ENCODE peak calls at places on chromosomes 13 and 19, in nine cellular contexts. S is mucosa of descending colon, Q is cardiac muscle cell, N is AG04450, W is psoas muscle, L is tibial artery, C is GM23338, U is nephron progenitor cell, G is endothelial cell. A is an unnamed sample.

GRCh38 chr13:32790731-32791130 is 204.5 kb downstream of the PDS5B start:
- DNase-seq in C (peak; percentile 33), Q (peak; percentile 7), S (no peak), L (no peak), W (no peak), U (no peak), N (no peak), G (no peak), A (no peak)

GRCh38 chr13:30142502-30143211 is 164.7 kb downstream of the KATNAL1 start:
- DNase-seq in S (peak; percentile 23), Q (peak; percentile 94), L (no peak), C (peak; percentile 28), N (peak; percentile 97), G (no peak), W (peak; percentile 60), U (peak; percentile 26), A (no peak)

GRCh38 chr19:12841094-12841493 is 2.8 kb downstream of the MAST1 start:
- DNase-seq in G (peak; percentile 73), S (peak; percentile 32), C (peak; percentile 100), U (peak; percentile 94), L (no peak), N (no peak), Q (peak; percentile 52), W (peak; percentile 53), A (peak; percentile 99)

GRCh38 chr13:68026077-68026476 is 795.9 kb upstream of the PCDH9 start:
- DNase-seq in Q (no peak), S (no peak), W (no peak), C (no peak), U (no peak), L (no peak), G (no peak), N (no peak), A (no peak)

GRCh38 chr19:11494634-11495285 is 10.9 kb downstream of the ZNF653 start:
- DNase-seq in Q (no peak), U (no peak), G (no peak), N (no peak), W (no peak), L (no peak), S (no peak), C (no peak), A (no peak)

GRCh38 chr19:12350185-12350889 is 15.1 kb downstream of the ZNF442 start:
- DNase-seq in Q (no peak), C (peak; percentile 4), S (no peak), N (no peak), G (no peak), U (no peak), W (no peak), L (no peak), A (no peak)

GRCh38 chr13:78657699-78658629 is 991 bp downstream of the OBI1 start:
- DNase-seq in U (no peak), Q (peak; percentile 17), N (no peak), W (no peak), C (peak; percentile 96), G (no peak), L (no peak), S (no peak), A (no peak)

GRCh38 chr13:66835040-66835628 is 395.0 kb downstream of the PCDH9 start:
- DNase-seq in Q (peak; percentile 67), U (peak; percentile 66), W (peak; percentile 80), N (peak; percentile 1), G (peak; percentile 5), S (peak; percentile 55), L (peak; percentile 67), C (no peak), A (peak; percentile 74)

GRCh38 chr13:31320946-31321345 is 121.2 kb downstream of the B3GLCT start:
- DNase-seq in Q (no peak), L (no peak), W (no peak), S (no peak), N (no peak), U (no peak), G (no peak), C (no peak), A (no peak)

GRCh38 chr13:46012404-46012803 is 40.1 kb downstream of the ZC3H13 start:
- DNase-seq in Q (no peak), L (no peak), W (no peak), N (no peak), G (no peak), C (no peak), S (no peak), U (no peak), A (no peak)

GRCh38 chr13:43116242-43116641 is 92.9 kb downstream of the DNAJC15 start:
- DNase-seq in W (no peak), L (no peak), C (peak; percentile 44), U (no peak), G (no peak), S (no peak), N (no peak), Q (no peak), A (no peak)
- TF ChIP-seq CTCF in W (no peak), L (no peak), C (peak; percentile 71), U (no peak), G (no peak), S (no peak), N (no peak), Q (no peak), A (no peak)

DNA sequence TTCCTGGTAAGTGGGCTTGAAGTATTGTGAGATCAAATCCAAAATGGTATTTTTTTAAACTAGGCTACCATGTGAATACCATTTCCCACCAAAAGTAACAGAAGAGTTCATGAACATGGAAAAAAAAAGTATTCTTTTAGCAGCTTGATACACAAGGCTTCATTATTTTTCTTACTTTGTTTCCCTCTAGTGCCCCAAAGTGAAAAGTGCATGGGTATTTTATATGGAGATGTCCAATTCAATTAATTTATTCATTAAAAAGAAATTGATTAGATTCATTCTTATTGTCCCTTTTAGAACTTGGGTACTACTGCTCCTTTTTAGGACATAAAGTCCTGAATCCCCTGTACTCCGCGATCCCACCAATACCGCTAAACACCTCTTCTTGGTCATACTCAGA is 28.6 kb upstream of the SCEL start:
- DNase-seq in G (no peak), N (no peak), S (no peak), L (no peak), U (no peak), Q (no peak), C (no peak), W (no peak), A (no peak)
- TF ChIP-seq CTCF in G (peak; percentile 30), N (peak; percentile 25), S (no peak), L (no peak), U (peak; percentile 9), Q (no peak), C (no peak), W (peak; percentile 30), A (peak; percentile 15)

DNA sequence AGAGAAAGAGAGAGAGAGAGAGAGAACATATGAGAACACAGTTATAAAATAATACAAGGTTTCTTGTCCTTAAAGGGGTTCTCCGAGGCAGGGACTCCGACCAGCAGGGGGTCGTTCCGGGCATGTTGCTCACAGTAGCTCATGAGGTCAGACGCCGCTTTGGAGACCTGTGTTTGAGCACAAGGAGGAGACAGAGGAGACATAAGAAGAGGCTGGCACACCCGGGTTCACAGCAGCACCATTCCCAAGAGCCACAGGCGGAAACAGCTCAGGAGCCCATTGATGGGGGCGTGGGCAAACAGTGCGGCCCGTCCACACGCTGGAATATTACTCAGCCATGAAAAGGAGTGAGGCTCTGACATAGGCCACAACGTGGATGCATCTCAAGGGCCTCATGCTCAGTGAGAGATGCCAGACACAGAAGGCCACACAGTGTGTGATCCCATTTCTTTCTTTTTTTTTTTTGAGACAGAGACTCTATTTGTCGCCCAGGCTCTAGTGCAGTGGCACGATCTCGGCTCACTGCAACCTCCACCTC is 39.1 kb downstream of the GADD45B start:
- DNase-seq in L (no peak), N (no peak), Q (no peak), U (no peak), W (no peak), C (no peak), G (no peak), S (no peak), A (no peak)
- TF ChIP-seq CTCF in L (no peak), N (no peak), Q (no peak), U (no peak), W (no peak), C (no peak), G (no peak), S (no peak), A (no peak)

GRCh38 chr13:48975101-48975925 is at the start of gene FNDC3A:
- DNase-seq in G (peak; percentile 73), N (peak; percentile 23), L (peak; percentile 68), S (peak; percentile 68), W (peak; percentile 89), U (peak; percentile 86), Q (peak; percentile 84), C (peak; percentile 89), A (peak; percentile 87)
- TF ChIP-seq CTCF in G (no peak), N (peak; percentile 10), L (peak; percentile 16), S (no peak), W (no peak), U (no peak), Q (peak; percentile 8), C (no peak), A (no peak)

DNA sequence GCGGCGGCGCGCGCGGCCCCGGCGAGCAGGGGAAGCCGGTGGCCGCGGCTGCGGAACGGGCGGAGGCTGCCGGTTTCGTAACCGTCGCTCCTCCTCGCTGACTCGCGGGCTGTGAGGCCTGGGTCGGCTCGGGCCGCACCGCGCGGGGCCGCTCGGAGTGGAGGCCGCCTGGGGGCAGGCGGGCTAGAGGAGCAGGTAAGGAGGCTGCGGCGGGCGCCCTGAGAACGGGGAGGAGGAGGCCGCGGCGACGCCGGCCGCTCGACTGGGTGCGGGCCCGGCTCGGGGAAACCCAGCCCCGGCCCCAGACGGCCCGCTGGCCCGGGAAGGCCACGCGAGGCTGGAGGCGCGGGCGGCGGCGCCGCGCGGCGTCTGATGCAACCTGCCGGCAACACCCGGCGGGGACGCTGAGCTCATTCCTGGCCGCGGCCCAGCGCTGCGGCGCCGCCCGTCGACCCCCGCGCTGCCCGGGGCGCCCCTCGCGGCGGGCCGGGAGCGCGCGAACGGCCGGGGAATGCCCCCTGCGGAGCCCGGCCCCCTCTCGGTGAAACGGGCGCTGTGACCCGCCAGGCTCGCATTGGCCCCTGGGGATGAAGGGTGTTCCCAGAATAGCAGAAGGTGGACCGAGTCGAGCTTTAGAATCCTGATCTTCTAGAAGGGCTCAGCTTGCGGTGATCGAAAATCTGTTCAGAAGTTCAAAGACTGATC is at the start of gene CEBPG:
- DNase-seq in S (peak; percentile 65), L (peak; percentile 80), Q (peak; percentile 73), G (peak; percentile 67), U (peak; percentile 69), C (peak; percentile 63), W (peak; percentile 87), N (no peak), A (peak; percentile 75)
- TF ChIP-seq CTCF in S (peak; percentile 1), L (peak; percentile 48), Q (no peak), G (peak; percentile 7), U (no peak), C (no peak), W (peak; percentile 35), N (peak; percentile 8), A (peak; percentile 15)

GRCh38 chr19:14318873-14319272 is 62.4 kb upstream of the ADGRE5 start:
- DNase-seq in S (peak; percentile 24), Q (no peak), N (no peak), C (peak; percentile 80), W (peak; percentile 51), G (peak; percentile 23), U (peak; percentile 23), L (no peak), A (peak; percentile 25)
- TF ChIP-seq CTCF in S (no peak), Q (peak; percentile 51), N (peak; percentile 15), C (peak; percentile 91), W (no peak), G (no peak), U (peak; percentile 7), L (no peak), A (no peak)

GRCh38 chr19:46347572-46347883 is 641 bp downstream of the PPP5C start:
- DNase-seq in C (no peak), G (no peak), N (no peak), U (no peak), W (no peak), S (no peak), L (no peak), Q (no peak), A (no peak)
- TF ChIP-seq CTCF in C (no peak), G (peak; percentile 42), N (no peak), U (no peak), W (no peak), S (no peak), L (no peak), Q (no peak), A (no peak)